ENCODE peak calls at places on chromosome 21, in ten cellular contexts. X, Y, Z, C, V, E, O, W, U and F are unnamed samples.

GRCh38 chr21:33116669-33117267 is 46.8 kb downstream of the OLIG1 start:
- DNase-seq in X (no peak), Y (no peak), Z (no peak), C (no peak), V (no peak), E (no peak), O (no peak), W (no peak), U (no peak), F (no peak)

GRCh38 chr21:34935868-34936267 is 113.2 kb downstream of the RUNX1 start:
- DNase-seq in X (no peak), Y (no peak), Z (peak; percentile 28), C (no peak), V (peak; percentile 20), E (no peak), O (peak; percentile 48), W (no peak), U (peak; percentile 35), F (no peak)

GRCh38 chr21:43191971-43192370 is 23.2 kb downstream of the CRYAA start:
- DNase-seq in X (no peak), Y (no peak), Z (no peak), C (no peak), V (no peak), E (no peak), O (no peak), W (no peak), U (no peak), F (no peak)

GRCh38 chr21:21463456-21463855 is 465.2 kb downstream of the NCAM2 start:
- DNase-seq in X (no peak), Y (no peak), Z (no peak), C (no peak), V (peak; percentile 37), E (no peak), O (no peak), W (no peak), U (peak; percentile 20), F (no peak)

GRCh38 chr21:31334648-31335121 is 9.4 kb downstream of the TIAM1 start:
- DNase-seq in X (no peak), Y (no peak), Z (no peak), C (no peak), V (no peak), E (no peak), O (no peak), W (no peak), U (peak; percentile 22), F (no peak)

GRCh38 chr21:32705139-32705538 is 22.7 kb downstream of the SYNJ1 start:
- DNase-seq in X (no peak), Y (no peak), Z (peak; percentile 2), C (no peak), V (peak; percentile 46), E (no peak), O (peak; percentile 70), W (no peak), U (peak; percentile 7), F (no peak)

GRCh38 chr21:44442266-44443125 is 12.8 kb upstream of the LRRC3 start:
- DNase-seq in X (no peak), Y (no peak), Z (no peak), C (no peak), V (no peak), E (no peak), O (no peak), W (no peak), U (no peak), F (no peak)

GRCh38 chr21:36125513-36126121 is 9.3 kb upstream of the CBR3 start:
- DNase-seq in X (peak; percentile 47), Y (peak; percentile 61), Z (peak; percentile 46), C (peak; percentile 19), V (peak; percentile 49), E (peak; percentile 66), O (peak; percentile 60), W (peak; percentile 68), U (peak; percentile 57), F (peak; percentile 72)

GRCh38 chr21:25708467-25709065 is 26.1 kb downstream of the ATP5PF start:
- DNase-seq in X (peak; percentile 36), Y (peak; percentile 52), Z (peak; percentile 30), C (peak; percentile 4), V (peak; percentile 48), E (peak; percentile 41), O (peak; percentile 55), W (peak; percentile 53), U (peak; percentile 55), F (peak; percentile 39)

GRCh38 chr21:45898781-45899180 is 82.8 kb upstream of the COL6A1 start:
- DNase-seq in X (no peak), Y (no peak), Z (no peak), C (no peak), V (no peak), E (no peak), O (no peak), W (no peak), U (no peak), F (no peak)

GRCh38 chr21:39345440-39345839 is 3.4 kb downstream of the HMGN1 start:
- DNase-seq in X (no peak), Y (no peak), Z (no peak), C (no peak), V (no peak), E (no peak), O (no peak), W (no peak), U (no peak), F (no peak)

GRCh38 chr21:35048706-35049617 is at the start of gene RUNX1:
- DNase-seq in X (no peak), Y (peak; percentile 70), Z (peak; percentile 58), C (peak; percentile 79), V (peak; percentile 90), E (peak; percentile 71), O (peak; percentile 92), W (peak; percentile 72), U (peak; percentile 99), F (no peak)

GRCh38 chr21:28148400-28149064 is 844.1 kb downstream of the LTN1 start:
- DNase-seq in X (no peak), Y (no peak), Z (no peak), C (no peak), V (peak; percentile 12), E (no peak), O (peak; percentile 58), W (no peak), U (peak; percentile 78), F (no peak)

GRCh38 chr21:38760017-38760761 is 45.5 kb upstream of the ETS2 start:
- DNase-seq in X (no peak), Y (no peak), Z (no peak), C (no peak), V (no peak), E (no peak), O (peak; percentile 32), W (no peak), U (no peak), F (no peak)

GRCh38 chr21:34181418-34181817 is 108.0 kb downstream of the MRPS6 start:
- DNase-seq in X (peak; percentile 69), Y (no peak), Z (no peak), C (no peak), V (no peak), E (no peak), O (no peak), W (no peak), U (no peak), F (no peak)